ENCODE peak calls at places on chromosome 19, in four cellular contexts. One of them, this sample, is unnamed.
A peak's percentile ranks its signal among the peaks of the same experiment; 100 is the strongest.

GRCh38 chr19:55536951-55537740 is at the start of gene SBK2:
- DNase-seq in HepG2: peak; percentile 33
- DNase-seq in GM12878: no peak
- DNase-seq in K562: peak; percentile 60
- DNase-seq in this sample: peak; percentile 96

GRCh38 chr19:57914517-57914916 is 1.9 kb downstream of the ZNF417 start:
- DNase-seq in HepG2: peak; percentile 13
- DNase-seq in GM12878: no peak
- DNase-seq in K562: no peak
- DNase-seq in this sample: no peak

GRCh38 chr19:43423779-43424178 is 9.1 kb downstream of the TEX101 start:
- DNase-seq in HepG2: no peak
- DNase-seq in GM12878: no peak
- DNase-seq in K562: no peak
- DNase-seq in this sample: no peak

GRCh38 chr19:48524221-48524620 is 12.6 kb upstream of the LMTK3 start:
- DNase-seq in HepG2: no peak
- DNase-seq in GM12878: no peak
- DNase-seq in K562: no peak
- DNase-seq in this sample: no peak

GRCh38 chr19:56333506-56333905 is 18.9 kb upstream of the ZSCAN5A start:
- DNase-seq in HepG2: peak; percentile 67
- DNase-seq in GM12878: no peak
- DNase-seq in K562: peak; percentile 48
- DNase-seq in this sample: peak; percentile 37

GRCh38 chr19:32018014-32018413 is 327.4 kb upstream of the ZNF507 start:
- DNase-seq in HepG2: no peak
- DNase-seq in GM12878: no peak
- DNase-seq in K562: no peak
- DNase-seq in this sample: no peak

GRCh38 chr19:5137571-5138124 is 168.7 kb downstream of the KDM4B start:
- DNase-seq in HepG2: no peak
- DNase-seq in GM12878: no peak
- DNase-seq in K562: peak; percentile 34
- DNase-seq in this sample: peak; percentile 92

GRCh38 chr19:19137556-19138109 is 645 bp downstream of the TMEM161A start:
- DNase-seq in HepG2: no peak
- DNase-seq in GM12878: no peak
- DNase-seq in K562: peak; percentile 28
- DNase-seq in this sample: no peak

GRCh38 chr19:45645631-45646344 is 6.6 kb upstream of the EML2 start:
- DNase-seq in HepG2: peak; percentile 63
- DNase-seq in GM12878: peak; percentile 65
- DNase-seq in K562: peak; percentile 90
- DNase-seq in this sample: peak; percentile 91

GRCh38 chr19:8148088-8148409 is 1.3 kb downstream of the FBN3 start:
- DNase-seq in HepG2: no peak
- DNase-seq in GM12878: no peak
- DNase-seq in K562: no peak
- DNase-seq in this sample: no peak

GRCh38 chr19:8146877-8147575 is 2.4 kb downstream of the FBN3 start:
- DNase-seq in HepG2: no peak
- DNase-seq in GM12878: no peak
- DNase-seq in K562: no peak
- DNase-seq in this sample: no peak

GRCh38 chr19:8147579-8147978 is 1.8 kb downstream of the FBN3 start:
- DNase-seq in HepG2: no peak
- DNase-seq in GM12878: no peak
- DNase-seq in K562: no peak
- DNase-seq in this sample: no peak

GRCh38 chr19:8149261-8150094 is at the start of gene FBN3:
- DNase-seq in HepG2: no peak
- DNase-seq in GM12878: no peak
- DNase-seq in K562: peak; percentile 52
- DNase-seq in this sample: peak; percentile 75

GRCh38 chr19:8148410-8149231 is 771 bp downstream of the FBN3 start:
- DNase-seq in HepG2: no peak
- DNase-seq in GM12878: no peak
- DNase-seq in K562: peak; percentile 64
- DNase-seq in this sample: peak; percentile 93
- TF ChIP-seq CTCF in HepG2: no peak
- TF ChIP-seq CTCF in GM12878: no peak
- TF ChIP-seq CTCF in K562: no peak
- TF ChIP-seq CTCF in this sample: no peak

GRCh38 chr19:50046649-50047503 is 21.1 kb downstream of the ZNF473 start:
- DNase-seq in HepG2: peak; percentile 60
- DNase-seq in GM12878: no peak
- DNase-seq in K562: peak; percentile 59
- DNase-seq in this sample: peak; percentile 80
- TF ChIP-seq MAX in HepG2: no peak
- TF ChIP-seq MAX in GM12878: no peak
- TF ChIP-seq MAX in K562: no peak
- TF ChIP-seq MAX in this sample: no peak

GRCh38 chr19:51461723-51462161 is 3.5 kb upstream of the SIGLEC8 start:
- DNase-seq in HepG2: no peak
- DNase-seq in GM12878: no peak
- DNase-seq in K562: no peak
- DNase-seq in this sample: no peak

GRCh38 chr19:51462276-51462675 is 4.0 kb upstream of the SIGLEC8 start:
- DNase-seq in HepG2: no peak
- DNase-seq in GM12878: no peak
- DNase-seq in K562: no peak
- DNase-seq in this sample: no peak

GRCh38 chr19:51458899-51459592 is 792 bp upstream of the SIGLEC8 start:
- DNase-seq in HepG2: no peak
- DNase-seq in GM12878: no peak
- DNase-seq in K562: no peak
- DNase-seq in this sample: no peak

GRCh38 chr19:51458051-51458645 is at the start of gene SIGLEC8:
- DNase-seq in HepG2: no peak
- DNase-seq in GM12878: no peak
- DNase-seq in K562: no peak
- DNase-seq in this sample: no peak

GRCh38 chr19:51460164-51460992 is 2.1 kb upstream of the SIGLEC8 start:
- DNase-seq in HepG2: peak; percentile 21
- DNase-seq in GM12878: no peak
- DNase-seq in K562: peak; percentile 60
- DNase-seq in this sample: peak; percentile 44
- TF ChIP-seq CREM in HepG2: no peak
- TF ChIP-seq CREM in GM12878: no peak
- TF ChIP-seq CREM in K562: peak; percentile 65
- TF ChIP-seq CREM in this sample: no peak

GRCh38 chr19:52191374-52191773 is 1.5 kb downstream of the PPP2R1A start:
- DNase-seq in HepG2: no peak
- DNase-seq in GM12878: no peak
- DNase-seq in K562: no peak
- DNase-seq in this sample: no peak

GRCh38 chr19:52187407-52187806 is 2.4 kb upstream of the PPP2R1A start:
- DNase-seq in HepG2: no peak
- DNase-seq in GM12878: no peak
- DNase-seq in K562: no peak
- DNase-seq in this sample: no peak

GRCh38 chr19:52189745-52190678 is at the start of gene PPP2R1A:
- DNase-seq in HepG2: peak; percentile 100
- DNase-seq in GM12878: peak; percentile 100
- DNase-seq in K562: peak; percentile 100
- DNase-seq in this sample: peak; percentile 98

GRCh38 chr19:52190679-52191293 is 934 bp downstream of the PPP2R1A start:
- DNase-seq in HepG2: no peak
- DNase-seq in GM12878: no peak
- DNase-seq in K562: no peak
- DNase-seq in this sample: peak; percentile 38

GRCh38 chr19:52188822-52189744 is 769 bp upstream of the PPP2R1A start:
- DNase-seq in HepG2: no peak
- DNase-seq in GM12878: no peak
- DNase-seq in K562: peak; percentile 92
- DNase-seq in this sample: peak; percentile 98
- TF ChIP-seq CTCF in HepG2: peak; percentile 9
- TF ChIP-seq CTCF in GM12878: no peak
- TF ChIP-seq CTCF in K562: no peak
- TF ChIP-seq CTCF in this sample: no peak

DNA sequence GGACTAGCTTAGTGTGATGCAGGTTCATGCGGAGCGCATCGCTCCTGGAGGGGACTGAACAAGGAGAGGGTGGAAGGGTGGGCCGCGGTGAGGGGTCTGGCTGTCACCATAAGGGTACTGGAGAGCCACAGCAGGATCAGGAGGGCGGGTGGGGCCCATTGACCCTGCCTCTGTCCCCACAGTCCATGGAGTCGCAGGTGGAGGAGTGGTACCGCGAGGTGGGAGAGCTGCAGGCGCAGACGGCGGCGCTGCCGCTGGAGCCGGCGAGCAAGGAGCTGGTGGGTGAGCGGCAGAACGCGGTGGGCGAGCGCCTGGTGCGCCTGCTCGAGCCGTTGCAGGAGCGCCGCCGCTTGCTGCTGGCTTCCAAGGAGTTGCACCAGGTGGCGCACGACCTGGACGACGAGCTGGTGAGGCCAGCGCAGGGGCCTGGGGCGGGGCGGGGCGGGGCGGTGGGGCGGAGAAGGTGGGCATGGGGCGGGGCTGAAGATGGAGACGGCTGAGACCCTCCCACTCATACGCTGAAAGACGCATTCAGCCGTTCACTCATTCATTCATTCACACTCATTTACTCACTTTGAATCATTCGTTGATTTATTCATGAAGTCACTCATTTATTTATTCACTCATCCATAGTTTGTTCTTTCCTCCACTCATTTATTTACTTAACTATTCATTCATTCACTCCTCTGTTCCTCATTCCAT is 27.5 kb upstream of the SHKBP1 start:
- DNase-seq in HepG2: peak; percentile 49
- DNase-seq in GM12878: no peak
- DNase-seq in K562: peak; percentile 87
- DNase-seq in this sample: peak; percentile 96
- TF ChIP-seq MAX in HepG2: no peak
- TF ChIP-seq MAX in GM12878: no peak
- TF ChIP-seq MAX in K562: peak; percentile 44
- TF ChIP-seq MAX in this sample: peak; percentile 29

DNA sequence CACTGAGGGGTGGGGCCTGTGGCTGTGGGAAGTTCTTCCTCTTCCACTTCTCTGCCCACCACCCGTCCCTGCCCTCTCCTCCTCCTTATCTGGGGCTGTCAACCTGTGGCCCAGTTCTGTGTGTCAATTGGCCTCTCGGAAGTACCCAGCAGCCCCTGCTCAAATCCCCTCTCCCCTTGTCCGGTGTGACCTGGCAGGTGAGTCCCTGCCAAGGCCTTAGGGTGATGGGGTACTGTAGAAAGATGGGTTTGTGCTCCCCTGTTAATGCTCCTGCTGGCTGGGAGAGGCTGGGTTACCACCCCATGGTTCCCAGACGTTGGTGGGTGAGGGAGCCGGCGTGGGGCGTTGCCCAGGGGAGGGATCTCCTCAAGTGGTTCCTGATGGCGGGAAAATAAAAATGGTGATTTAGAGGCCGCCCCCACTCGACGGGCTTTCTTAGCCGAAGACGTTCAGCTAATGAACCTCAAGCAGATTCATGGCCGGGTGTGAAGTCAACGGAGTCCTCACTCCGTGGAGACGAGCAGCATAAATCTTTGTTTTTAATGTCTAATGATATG is 141.2 kb downstream of the URI1 start:
- DNase-seq in HepG2: no peak
- DNase-seq in GM12878: no peak
- DNase-seq in K562: no peak
- DNase-seq in this sample: no peak
- TF ChIP-seq CREM in HepG2: no peak
- TF ChIP-seq CREM in GM12878: no peak
- TF ChIP-seq CREM in K562: no peak
- TF ChIP-seq CREM in this sample: no peak